ENCODE peak calls at places on chromosomes 12 and 14, in seven cellular contexts. C is testis, X is esophagus squamous epithelium, M is adrenal gland, S is thyroid gland, A is A549, R is breast epithelium. O is an unnamed sample.

GRCh38 chr12:130953783-130954543 is at the start of gene ADGRD1:
- DNase-seq in C (peak), X (no peak), M (peak), S (peak), A (peak), R (no peak), O (no peak)

GRCh38 chr12:104681012-104681690 is 224.4 kb downstream of the CHST11 start:
- DNase-seq in C (no peak), X (no peak), M (no peak), S (no peak), A (no peak), R (no peak), O (no peak)

GRCh38 chr12:96061864-96062453 is 26.6 kb upstream of the LTA4H start:
- DNase-seq in C (peak), X (peak), M (peak), S (peak), A (peak), R (peak), O (no peak)

GRCh38 chr12:70756791-70757190 is 119.6 kb upstream of the PTPRB start:
- DNase-seq in C (no peak), X (no peak), M (no peak), S (no peak), A (no peak), R (no peak), O (no peak)

GRCh38 chr12:15534322-15534721 is 212.0 kb downstream of the PTPRO start:
- DNase-seq in C (no peak), X (no peak), M (no peak), S (no peak), A (no peak), R (no peak), O (no peak)

GRCh38 chr12:17918013-17918412 is 172.0 kb downstream of the RERGL start:
- DNase-seq in C (no peak), X (no peak), M (no peak), S (no peak), A (no peak), R (no peak), O (no peak)

GRCh38 chr12:4779749-4780148 is 59.5 kb downstream of the GALNT8 start:
- DNase-seq in C (no peak), X (no peak), M (no peak), S (no peak), A (no peak), R (no peak), O (no peak)

GRCh38 chr12:30622509-30622908 is 73.2 kb downstream of the IPO8 start:
- DNase-seq in C (no peak), X (no peak), M (no peak), S (no peak), A (peak), R (no peak), O (no peak)

GRCh38 chr12:12224240-12224940 is 42.5 kb downstream of the LRP6 start:
- DNase-seq in C (no peak), X (no peak), M (no peak), S (no peak), A (no peak), R (no peak), O (no peak)

DNA sequence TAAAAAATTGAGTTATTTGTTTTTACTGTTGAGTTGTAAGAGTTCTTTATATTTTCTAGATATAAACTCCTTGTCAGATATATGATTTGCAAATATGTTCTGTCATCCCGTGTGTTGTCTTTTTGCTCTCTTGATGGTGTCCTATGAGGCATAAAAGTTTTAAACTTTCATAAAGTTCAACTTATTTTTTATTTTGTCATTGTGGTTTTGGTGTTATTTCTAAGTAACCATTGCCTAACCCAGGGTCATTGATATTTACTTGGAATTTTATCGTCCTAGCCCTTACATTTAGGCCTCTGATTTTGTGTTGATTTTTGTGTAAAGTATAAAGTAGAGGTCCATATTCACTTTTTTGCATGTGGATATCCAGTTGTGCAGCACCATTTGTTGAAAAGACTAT is 63.1 kb downstream of the SRGAP1 start:
- DNase-seq in C (no peak), X (no peak), M (no peak), S (no peak), A (no peak), R (no peak), O (no peak)
- TF ChIP-seq CTCF in C (no peak), X (no peak), M (no peak), S (no peak), A (no peak), R (no peak), O (no peak)

DNA sequence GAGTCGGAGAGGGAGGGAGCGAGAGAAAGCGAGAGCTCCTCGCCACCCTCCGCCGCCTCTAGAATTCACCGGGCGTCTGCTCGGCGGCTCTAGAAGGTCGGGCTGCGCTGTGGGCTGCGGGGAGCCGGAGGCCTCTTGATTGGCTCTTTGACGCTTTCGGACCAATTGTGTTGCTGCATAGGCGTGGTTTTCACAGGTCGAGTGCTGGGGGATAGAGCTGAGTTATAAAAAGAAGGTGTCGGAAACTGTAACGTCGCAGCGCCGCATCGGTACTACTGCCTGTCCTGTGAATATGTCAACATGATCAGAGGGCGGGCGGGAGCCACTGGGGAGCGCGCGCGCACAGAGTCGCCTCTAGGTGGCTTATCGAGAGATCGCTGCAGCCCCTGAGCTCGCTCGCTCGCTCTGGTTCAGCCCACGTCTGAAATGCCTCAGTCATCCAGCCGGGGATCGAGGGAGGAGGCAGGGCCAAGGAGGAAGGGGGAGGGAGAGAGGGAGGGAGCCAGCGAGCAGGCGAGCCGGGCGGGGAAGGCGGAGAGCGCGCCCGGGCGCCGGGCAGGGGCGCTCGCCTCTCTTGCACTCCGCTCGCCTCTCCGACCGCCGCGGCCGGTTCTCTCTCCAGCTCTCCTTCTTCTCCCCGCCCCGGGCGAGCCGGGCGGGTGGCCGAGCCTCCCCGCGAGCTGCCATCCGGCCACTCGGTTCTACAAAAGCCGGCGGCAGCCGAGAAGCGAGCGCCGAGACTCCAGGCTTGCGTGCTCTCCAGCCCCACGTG is at the start of gene TBX3:
- DNase-seq in C (peak), X (peak), M (peak), S (peak), A (peak), R (peak), O (peak)
- TF ChIP-seq POLR2A in C (peak), X (no peak), M (peak), S (peak), A (peak), R (peak), O (no peak)

GRCh38 chr12:127966331-127966730 is 300.6 kb upstream of the TMEM132C start:
- DNase-seq in C (no peak), X (no peak), M (no peak), S (no peak), A (no peak), R (no peak), O (no peak)

GRCh38 chr12:127963926-127964325 is 303.0 kb upstream of the TMEM132C start:
- DNase-seq in C (no peak), X (no peak), M (no peak), S (no peak), A (no peak), R (no peak), O (no peak)

DNA sequence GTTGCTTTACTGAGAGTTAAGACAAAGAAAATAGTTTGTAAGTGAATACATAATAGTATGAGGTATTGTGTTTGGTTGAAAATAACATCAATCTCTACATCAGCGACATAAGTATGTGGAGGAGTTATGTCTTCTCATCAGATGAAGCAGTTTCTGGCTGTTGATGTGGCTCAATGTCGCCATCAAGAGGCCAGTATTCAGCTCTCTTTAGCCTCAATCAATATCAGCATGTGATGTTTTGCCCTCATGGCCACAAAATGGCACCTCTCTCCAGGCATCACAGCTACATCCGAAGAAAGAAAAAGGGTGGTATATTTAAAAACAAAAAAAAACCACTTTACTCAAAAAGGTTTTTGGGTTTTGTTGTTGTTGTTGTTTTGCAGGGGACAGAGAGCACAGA is 302.3 kb upstream of the TMEM132C start:
- DNase-seq in C (no peak), X (no peak), M (peak), S (no peak), A (peak), R (no peak), O (no peak)
- TF ChIP-seq CTCF in C (no peak), X (no peak), M (peak), S (no peak), A (no peak), R (no peak), O (no peak)

GRCh38 chr14:74245292-74245691 is 6.0 kb downstream of the VSX2 start:
- DNase-seq in C (no peak), X (no peak), M (no peak), S (no peak), A (no peak), R (no peak), O (no peak)
- TF ChIP-seq POLR2A in C (no peak), X (no peak), M (no peak), S (no peak), A (no peak), R (no peak), O (no peak)

GRCh38 chr12:28235017-28235416 is 44.8 kb downstream of the CCDC91 start:
- DNase-seq in C (no peak), X (no peak), M (no peak), S (no peak), A (no peak), R (no peak), O (no peak)

GRCh38 chr12:28235985-28236384 is 45.7 kb downstream of the CCDC91 start:
- DNase-seq in C (no peak), X (no peak), M (no peak), S (no peak), A (no peak), R (no peak), O (no peak)

GRCh38 chr12:28240853-28241252 is 50.6 kb downstream of the CCDC91 start:
- DNase-seq in C (no peak), X (no peak), M (no peak), S (no peak), A (no peak), R (no peak), O (no peak)

GRCh38 chr12:28239918-28240317 is 49.7 kb downstream of the CCDC91 start:
- DNase-seq in C (no peak), X (no peak), M (no peak), S (no peak), A (no peak), R (no peak), O (no peak)

DNA sequence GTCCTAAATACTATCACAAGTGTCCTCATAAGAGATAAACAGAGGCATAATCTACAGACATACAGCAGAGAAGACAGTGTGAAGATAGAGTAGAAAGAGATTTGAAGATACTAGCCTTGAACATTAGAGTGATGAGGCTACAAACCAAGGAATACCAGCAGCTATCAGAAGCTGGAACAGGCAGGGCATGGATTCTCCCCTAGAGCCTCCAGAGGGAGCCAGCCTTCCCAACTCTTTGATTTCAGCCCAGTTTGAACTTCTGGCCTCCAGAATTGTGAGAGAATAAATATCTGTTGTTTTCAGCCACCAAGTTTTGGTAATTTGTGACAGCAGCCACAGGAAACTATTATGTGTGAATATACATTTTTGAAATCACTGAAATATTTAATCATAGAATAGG is 47.2 kb downstream of the CCDC91 start:
- DNase-seq in C (no peak), X (no peak), M (no peak), S (no peak), A (peak), R (no peak), O (no peak)
- TF ChIP-seq CTCF in C (no peak), X (no peak), M (no peak), S (no peak), A (no peak), R (no peak), O (no peak)

GRCh38 chr14:22556021-22556989 is 32.7 kb downstream of the DAD1 start:
- DNase-seq in C (peak), X (peak), M (peak), S (peak), A (no peak), R (peak), O (no peak)
- TF ChIP-seq POLR2A in C (no peak), X (no peak), M (no peak), S (no peak), A (no peak), R (no peak), O (no peak)

DNA sequence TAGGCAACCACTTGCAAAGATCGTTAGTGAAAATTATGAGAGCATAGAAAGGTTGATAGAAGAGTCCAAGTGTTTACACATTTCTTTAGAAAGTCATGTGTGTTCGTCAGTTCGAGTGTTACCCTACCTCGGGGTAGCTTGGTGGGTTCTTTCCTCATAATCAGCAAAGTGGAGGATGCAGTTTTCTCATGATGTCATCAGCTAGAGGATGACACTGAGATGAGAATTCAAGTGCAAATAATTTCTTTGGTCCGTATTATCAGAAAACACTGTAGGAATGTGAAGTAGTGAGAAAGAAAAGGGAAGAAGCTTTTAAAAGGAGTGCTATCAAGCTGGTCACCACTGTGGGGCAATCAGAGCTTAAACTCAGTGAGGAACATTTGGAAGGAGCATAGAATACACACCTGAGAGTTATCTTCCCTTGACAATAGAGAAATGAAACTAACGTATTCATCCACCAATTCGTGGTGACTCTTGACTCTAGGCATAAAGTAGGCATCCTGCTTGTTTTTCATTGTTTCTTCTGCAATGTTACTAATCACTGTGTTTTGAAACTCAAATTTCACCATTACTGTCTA is 1340.9 kb upstream of the TMEM132C start:
- DNase-seq in C (peak), X (no peak), M (no peak), S (no peak), A (peak), R (no peak), O (no peak)
- TF ChIP-seq CTCF in C (no peak), X (no peak), M (no peak), S (no peak), A (no peak), R (no peak), O (no peak)

O was measured in vagina.